ENCODE peak calls at places on chromosomes 2 and 18, in eight cellular contexts. T, G, D, Q, K, R, V and N are unnamed samples.

GRCh38 chr2:25912851-25913695 is 34.8 kb upstream of the ASXL2 start:
- DNase-seq in T (no peak), G (no peak), D (no peak), Q (peak), K (no peak), R (no peak), V (no peak), N (no peak)

GRCh38 chr2:4937550-4937949 is 754.6 kb upstream of the SOX11 start:
- DNase-seq in T (no peak), G (no peak), D (no peak), Q (no peak), K (no peak), R (no peak), V (no peak), N (no peak)

GRCh38 chr2:214695789-214696188 is 113.7 kb downstream of the BARD1 start:
- DNase-seq in T (no peak), G (no peak), D (no peak), Q (no peak), K (no peak), R (no peak), V (no peak), N (no peak)

GRCh38 chr2:26724004-26724750 is 31.7 kb downstream of the KCNK3 start:
- DNase-seq in T (peak), G (no peak), D (no peak), Q (peak), K (no peak), R (no peak), V (no peak), N (peak)

GRCh38 chr2:37232131-37232933 is 874 bp downstream of the NDUFAF7 start:
- DNase-seq in T (peak), G (no peak), D (no peak), Q (peak), K (peak), R (no peak), V (no peak), N (no peak)

GRCh38 chr2:187500585-187501359 is 52.7 kb upstream of the CALCRL start:
- DNase-seq in T (no peak), G (peak), D (no peak), Q (no peak), K (no peak), R (no peak), V (no peak), N (no peak)

GRCh38 chr2:180474716-180475115 is 467.6 kb upstream of the CWC22 start:
- DNase-seq in T (no peak), G (peak), D (no peak), Q (no peak), K (no peak), R (no peak), V (no peak), N (no peak)

GRCh38 chr2:122478108-122478507 is 722.7 kb downstream of the TSN start:
- DNase-seq in T (no peak), G (no peak), D (no peak), Q (no peak), K (no peak), R (no peak), V (no peak), N (no peak)

GRCh38 chr2:2056531-2056930 is 274.5 kb downstream of the MYT1L start:
- DNase-seq in T (peak), G (no peak), D (no peak), Q (no peak), K (no peak), R (no peak), V (no peak), N (no peak)

GRCh38 chr18:475202-475624 is 25.3 kb downstream of the COLEC12 start:
- DNase-seq in T (peak), G (no peak), D (no peak), Q (no peak), K (no peak), R (no peak), V (no peak), N (no peak)

GRCh38 chr2:105553538-105554196 is 154.8 kb upstream of the FHL2 start:
- DNase-seq in T (no peak), G (no peak), D (no peak), Q (no peak), K (no peak), R (no peak), V (no peak), N (no peak)

GRCh38 chr2:24048662-24049484 is 668 bp upstream of the FKBP1B start:
- DNase-seq in T (no peak), G (peak), D (no peak), Q (no peak), K (no peak), R (no peak), V (no peak), N (no peak)

GRCh38 chr2:106344302-106344701 is 123.9 kb downstream of the RGPD3 start:
- DNase-seq in T (no peak), G (no peak), D (no peak), Q (no peak), K (no peak), R (no peak), V (no peak), N (no peak)

GRCh38 chr18:66193938-66194337 is 410.0 kb downstream of the CDH19 start:
- DNase-seq in T (no peak), G (no peak), D (no peak), Q (no peak), K (no peak), R (no peak), V (no peak), N (no peak)

GRCh38 chr2:192700934-192701333 is 506.2 kb upstream of the TMEFF2 start:
- DNase-seq in T (no peak), G (no peak), D (no peak), Q (no peak), K (no peak), R (no peak), V (no peak), N (no peak)

GRCh38 chr2:29059612-29060011 is 14.7 kb downstream of the PCARE start:
- DNase-seq in T (no peak), G (no peak), D (no peak), Q (no peak), K (no peak), R (no peak), V (no peak), N (no peak)

GRCh38 chr2:96534701-96535181 is 1.8 kb upstream of the ARID5A start:
- DNase-seq in T (no peak), G (peak), D (no peak), Q (no peak), K (no peak), R (no peak), V (no peak), N (no peak)

GRCh38 chr18:48293954-48294893 is 115.0 kb downstream of the ZBTB7C start:
- DNase-seq in T (no peak), G (peak), D (no peak), Q (no peak), K (no peak), R (no peak), V (no peak), N (no peak)

GRCh38 chr2:63712748-63713147 is 124.0 kb downstream of the MDH1 start:
- DNase-seq in T (no peak), G (no peak), D (no peak), Q (no peak), K (no peak), R (no peak), V (no peak), N (no peak)

GRCh38 chr18:2302628-2303516 is 268.4 kb downstream of the METTL4 start:
- DNase-seq in T (no peak), G (no peak), D (no peak), Q (no peak), K (no peak), R (no peak), V (no peak), N (no peak)

GRCh38 chr2:80852808-80853139 is 548.2 kb upstream of the LRRTM1 start:
- DNase-seq in T (no peak), G (no peak), D (no peak), Q (no peak), K (no peak), R (no peak), V (no peak), N (no peak)

GRCh38 chr2:643761-644160 is 33.4 kb downstream of the TMEM18 start:
- DNase-seq in T (no peak), G (no peak), D (no peak), Q (no peak), K (no peak), R (no peak), V (no peak), N (no peak)

GRCh38 chr2:111032721-111033532 is 87.8 kb upstream of the BCL2L11 start:
- DNase-seq in T (no peak), G (no peak), D (no peak), Q (no peak), K (peak), R (no peak), V (no peak), N (no peak)

GRCh38 chr2:18750662-18751554 is 161.5 kb upstream of the NT5C1B start:
- DNase-seq in T (no peak), G (no peak), D (no peak), Q (no peak), K (no peak), R (no peak), V (no peak), N (no peak)

GRCh38 chr2:27973592-27973991 is 83.1 kb downstream of the BABAM2 start:
- DNase-seq in T (no peak), G (no peak), D (no peak), Q (no peak), K (no peak), R (no peak), V (no peak), N (no peak)

GRCh38 chr2:72198532-72199241 is 51.0 kb upstream of the CYP26B1 start:
- DNase-seq in T (no peak), G (no peak), D (no peak), Q (no peak), K (no peak), R (no peak), V (no peak), N (no peak)

GRCh38 chr2:53859354-53860159 is at the start of gene GPR75:
- DNase-seq in T (peak), G (no peak), D (no peak), Q (peak), K (peak), R (no peak), V (no peak), N (no peak)

GRCh38 chr2:128413014-128413717 is 94.5 kb upstream of the HS6ST1 start:
- DNase-seq in T (no peak), G (no peak), D (no peak), Q (peak), K (no peak), R (no peak), V (peak), N (no peak)

GRCh38 chr2:23636412-23636811 is 251.4 kb downstream of the KLHL29 start:
- DNase-seq in T (no peak), G (no peak), D (no peak), Q (peak), K (no peak), R (no peak), V (no peak), N (no peak)

GRCh38 chr18:3528251-3528650 is 78.3 kb downstream of the TGIF1 start:
- DNase-seq in T (no peak), G (peak), D (no peak), Q (no peak), K (no peak), R (no peak), V (no peak), N (no peak)

GRCh38 chr2:65688166-65688886 is 255.9 kb upstream of the SPRED2 start:
- DNase-seq in T (no peak), G (no peak), D (no peak), Q (no peak), K (no peak), R (no peak), V (no peak), N (no peak)

GRCh38 chr2:66700181-66700686 is 265.3 kb downstream of the MEIS1 start:
- DNase-seq in T (no peak), G (no peak), D (no peak), Q (no peak), K (no peak), R (no peak), V (no peak), N (no peak)

GRCh38 chr2:219459460-219460311 is 25.0 kb downstream of the SPEG start:
- DNase-seq in T (peak), G (peak), D (peak), Q (peak), K (peak), R (no peak), V (peak), N (no peak)

GRCh38 chr2:57864926-57865325 is 181.7 kb upstream of the VRK2 start:
- DNase-seq in T (no peak), G (no peak), D (no peak), Q (no peak), K (no peak), R (no peak), V (no peak), N (no peak)

GRCh38 chr2:229446316-229446715 is 175.2 kb upstream of the PID1 start:
- DNase-seq in T (no peak), G (no peak), D (no peak), Q (no peak), K (no peak), R (no peak), V (no peak), N (no peak)

GRCh38 chr2:26892133-26892532 is 44.2 kb downstream of the DPYSL5 start:
- DNase-seq in T (no peak), G (no peak), D (no peak), Q (no peak), K (no peak), R (no peak), V (no peak), N (no peak)

GRCh38 chr18:6960124-6960523 is 157.5 kb downstream of the LAMA1 start:
- DNase-seq in T (no peak), G (no peak), D (no peak), Q (no peak), K (no peak), R (no peak), V (no peak), N (no peak)

GRCh38 chr2:178819147-178819875 is 12.1 kb upstream of the TTN start:
- DNase-seq in T (no peak), G (no peak), D (no peak), Q (no peak), K (no peak), R (no peak), V (no peak), N (no peak)